ENCODE peak calls at places on chromosomes 16 and 17, in five cellular contexts. Q is adrenal gland, O is Peyer's patch, D is colonic mucosa, S is fibroblast of pulmonary artery. R is an unnamed sample.

GRCh38 chr16:1152651-1153259 is at the start of gene CACNA1H:
- DNase-seq in Q (peak), O (peak), D (no peak), S (no peak), R (no peak)

GRCh38 chr17:48374650-48375230 is 55.3 kb downstream of the SKAP1 start:
- DNase-seq in Q (no peak), O (peak), D (peak), S (no peak), R (no peak)

GRCh38 chr17:15247891-15248529 is 17.1 kb downstream of the PMP22 start:
- DNase-seq in Q (no peak), O (no peak), D (peak), S (no peak), R (no peak)

GRCh38 chr16:4052801-4053662 is 63.2 kb downstream of the ADCY9 start:
- DNase-seq in Q (peak), O (peak), D (peak), S (no peak), R (peak)

GRCh38 chr16:24858219-24859041 is 12.7 kb downstream of the SLC5A11 start:
- DNase-seq in Q (peak), O (peak), D (peak), S (peak), R (peak)

GRCh38 chr16:30519120-30520049 is 7.0 kb downstream of the ZNF768 start:
- DNase-seq in Q (no peak), O (no peak), D (no peak), S (no peak), R (no peak)

GRCh38 chr17:32142857-32143524 is 689 bp downstream of the RHOT1 start:
- DNase-seq in Q (peak), O (peak), D (peak), S (peak), R (peak)

GRCh38 chr16:2532494-2533141 is 1.4 kb upstream of the CEMP1 start:
- DNase-seq in Q (peak), O (peak), D (peak), S (peak), R (peak)

GRCh38 chr16:14611660-14612059 is 18.4 kb downstream of the PARN start:
- DNase-seq in Q (no peak), O (no peak), D (no peak), S (no peak), R (no peak)

GRCh38 chr16:27067138-27067537 is 411 bp downstream of the C16orf82 start:
- DNase-seq in Q (no peak), O (no peak), D (no peak), S (no peak), R (no peak)

GRCh38 chr17:45688353-45688752 is 95.8 kb upstream of the CRHR1 start:
- DNase-seq in Q (no peak), O (no peak), D (no peak), S (no peak), R (no peak)

GRCh38 chr16:54268766-54269165 is 17.8 kb downstream of the IRX3 start:
- DNase-seq in Q (no peak), O (peak), D (no peak), S (no peak), R (no peak)
- TF ChIP-seq CTCF in Q (no peak), O (no peak), D (no peak), S (no peak), R (no peak)

DNA sequence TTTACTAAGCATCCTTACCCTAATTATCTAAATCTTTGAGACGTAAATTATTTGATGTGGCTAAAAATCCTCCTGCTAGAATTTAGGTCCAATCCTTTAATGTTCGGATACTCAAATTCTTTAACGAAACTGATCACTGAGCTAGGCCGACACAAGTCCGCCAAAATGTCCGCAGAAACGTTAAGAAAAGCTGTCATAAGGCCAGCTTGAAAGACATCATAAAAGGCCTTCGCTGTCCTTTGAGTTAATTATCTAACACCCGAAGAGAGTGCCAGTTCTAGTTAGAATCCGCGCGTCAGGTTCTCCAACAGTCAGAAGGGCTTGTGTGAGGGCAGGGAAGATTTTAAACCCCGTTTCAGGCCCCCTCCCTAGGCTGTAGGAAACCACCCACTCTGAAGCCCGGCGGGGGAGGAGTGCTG is 792 bp upstream of the CLTC start:
- DNase-seq in Q (no peak), O (no peak), D (peak), S (no peak), R (no peak)
- TF ChIP-seq CTCF in Q (no peak), O (no peak), D (no peak), S (no peak), R (no peak)

GRCh38 chr17:3032258-3033247 is 30.9 kb downstream of the OR1D5 start:
- DNase-seq in Q (peak), O (peak), D (no peak), S (no peak), R (peak)
- TF ChIP-seq CTCF in Q (no peak), O (no peak), D (no peak), S (no peak), R (no peak)

DNA sequence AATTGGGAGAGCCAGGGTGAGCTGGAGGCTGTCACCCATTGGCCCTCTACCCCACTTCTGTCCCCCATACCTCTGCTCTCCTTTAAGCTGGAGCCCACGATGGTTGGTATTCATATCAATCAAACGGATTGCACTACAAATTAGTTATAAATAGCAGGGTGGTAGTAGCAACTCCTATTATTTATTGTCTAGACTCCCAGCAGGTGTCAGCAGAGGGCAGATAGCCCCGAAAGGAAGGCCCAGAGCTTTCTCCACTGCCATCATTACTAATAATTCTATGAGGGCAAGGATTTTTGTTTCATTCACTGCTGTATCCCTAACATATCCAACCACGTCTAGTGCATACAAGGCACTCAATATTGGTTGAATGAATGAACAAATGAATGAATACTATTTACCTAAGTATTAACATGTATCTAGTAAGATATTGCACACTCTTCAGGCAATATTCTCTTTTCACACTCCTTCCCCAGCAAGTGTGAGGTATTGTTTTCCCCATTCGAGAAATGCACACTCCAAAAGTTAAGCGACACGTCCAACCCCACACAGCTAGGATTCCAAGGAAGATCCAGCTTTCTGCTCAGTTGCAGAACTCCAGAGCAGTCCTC is 6.3 kb downstream of the C17orf50 start:
- DNase-seq in Q (peak), O (peak), D (no peak), S (peak), R (no peak)
- TF ChIP-seq CTCF in Q (peak), O (no peak), D (peak), S (peak), R (peak)

GRCh38 chr17:41578971-41579370 is 7.1 kb upstream of the KRT9 start:
- DNase-seq in Q (no peak), O (no peak), D (no peak), S (no peak), R (no peak)

GRCh38 chr17:41580651-41581365 is 5.9 kb downstream of the KRT14 start:
- DNase-seq in Q (no peak), O (no peak), D (no peak), S (no peak), R (no peak)

GRCh38 chr17:41578538-41578937 is 6.7 kb upstream of the KRT9 start:
- DNase-seq in Q (no peak), O (no peak), D (no peak), S (no peak), R (no peak)

GRCh38 chr17:41580244-41580575 is 6.5 kb downstream of the KRT14 start:
- DNase-seq in Q (no peak), O (no peak), D (no peak), S (no peak), R (no peak)

DNA sequence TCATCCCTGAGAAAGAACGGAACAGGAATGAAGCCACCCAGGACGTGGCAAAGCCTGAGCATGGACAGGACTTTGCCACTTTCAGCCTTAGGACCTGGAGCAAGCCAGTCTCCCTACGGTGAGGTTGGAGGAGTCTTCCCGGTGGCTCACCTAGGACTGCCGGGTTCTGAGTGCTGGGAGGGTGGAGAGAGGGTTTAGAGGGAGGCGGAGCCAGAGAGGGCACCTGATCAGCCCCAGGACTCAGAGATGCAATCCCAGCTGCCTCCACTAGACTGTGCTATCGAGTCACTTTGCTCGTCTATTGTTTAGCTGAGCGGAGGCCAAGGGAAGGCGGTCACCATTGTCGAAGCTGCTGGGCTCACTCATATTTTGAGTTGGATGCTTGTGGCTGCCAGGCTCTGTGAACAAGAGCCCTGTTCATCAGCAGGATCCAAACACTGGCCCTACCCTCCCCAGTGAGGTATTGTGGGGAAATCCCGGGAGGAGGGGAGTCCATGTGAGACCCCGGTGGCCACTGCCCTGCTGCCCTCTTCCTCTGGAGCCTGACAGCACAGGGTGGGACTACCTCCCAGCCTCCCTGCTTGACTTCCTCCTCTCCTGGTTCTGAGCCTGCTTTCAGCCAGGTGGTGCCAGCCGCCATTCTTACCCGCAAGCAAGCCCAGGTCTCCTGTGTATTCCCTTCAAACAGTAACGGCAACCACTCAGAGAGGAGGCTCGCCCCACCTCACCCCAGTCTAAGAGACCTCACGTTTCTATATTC is 7.0 kb downstream of the KRT14 start:
- DNase-seq in Q (peak), O (peak), D (peak), S (peak), R (peak)
- TF ChIP-seq CTCF in Q (peak), O (no peak), D (peak), S (peak), R (peak)